ENCODE peak calls at places on chromosomes 5 and 9, in four cellular contexts. K, G, V and R are unnamed samples.

GRCh38 chr9:33354651-33355211 is 47.6 kb downstream of the AQP7 start:
- DNase-seq in K (no peak), G (no peak), V (no peak), R (no peak)

GRCh38 chr5:170534177-170534576 is 30.4 kb downstream of the KCNIP1 start:
- DNase-seq in K (no peak), G (peak; percentile 19), V (no peak), R (no peak)

GRCh38 chr5:151078490-151079262 is 2.2 kb downstream of the TNIP1 start:
- DNase-seq in K (no peak), G (no peak), V (peak; percentile 56), R (no peak)

GRCh38 chr9:15642369-15642962 is 89.6 kb downstream of the CCDC171 start:
- DNase-seq in K (peak; percentile 47), G (no peak), V (no peak), R (peak; percentile 35)

GRCh38 chr9:113650207-113651131 is 186.9 kb downstream of the RGS3 start:
- DNase-seq in K (peak; percentile 78), G (no peak), V (peak; percentile 48), R (no peak)

GRCh38 chr5:146337264-146337904 is 1.3 kb upstream of the POU4F3 start:
- DNase-seq in K (no peak), G (no peak), V (no peak), R (no peak)

GRCh38 chr9:70117835-70118319 is 74.2 kb downstream of the MAMDC2 start:
- DNase-seq in K (no peak), G (no peak), V (no peak), R (no peak)

GRCh38 chr5:135075621-135076585 is 41.9 kb upstream of the PITX1 start:
- DNase-seq in K (no peak), G (peak; percentile 57), V (peak; percentile 34), R (no peak)

GRCh38 chr5:91219803-91220371 is 163.2 kb downstream of the ARRDC3 start:
- DNase-seq in K (peak; percentile 73), G (no peak), V (no peak), R (peak; percentile 42)

GRCh38 chr5:127088226-127088625 is 14.9 kb upstream of the C5orf63 start:
- DNase-seq in K (peak; percentile 41), G (no peak), V (no peak), R (no peak)

GRCh38 chr9:75451505-75451904 is 363.2 kb downstream of the OSTF1 start:
- DNase-seq in K (no peak), G (no peak), V (no peak), R (no peak)

GRCh38 chr5:107781451-107781850 is 110.7 kb upstream of the EFNA5 start:
- DNase-seq in K (no peak), G (no peak), V (no peak), R (no peak)

GRCh38 chr9:5186416-5187169 is 1.2 kb upstream of the INSL6 start:
- DNase-seq in K (peak; percentile 78), G (peak; percentile 57), V (no peak), R (peak; percentile 55)

GRCh38 chr9:14415947-14416346 is 102.0 kb upstream of the NFIB start:
- DNase-seq in K (no peak), G (no peak), V (no peak), R (no peak)

GRCh38 chr5:176677209-176677931 is 30.1 kb downstream of the TSPAN17 start:
- DNase-seq in K (no peak), G (no peak), V (no peak), R (no peak)

GRCh38 chr5:176620333-176620981 is 9.9 kb downstream of the SNCB start:
- DNase-seq in K (peak; percentile 24), G (no peak), V (peak; percentile 76), R (no peak)

GRCh38 chr5:124436294-124436693 is 310.1 kb downstream of the ZNF608 start:
- DNase-seq in K (no peak), G (no peak), V (no peak), R (no peak)

GRCh38 chr5:179330186-179330900 is 14.9 kb downstream of the ADAMTS2 start:
- DNase-seq in K (no peak), G (no peak), V (no peak), R (no peak)

GRCh38 chr5:42985129-42986037 is 54.7 kb downstream of the ANXA2R start:
- DNase-seq in K (no peak), G (no peak), V (no peak), R (no peak)

GRCh38 chr5:39520232-39520572 is 95.4 kb upstream of the DAB2 start:
- DNase-seq in K (peak; percentile 29), G (no peak), V (no peak), R (no peak)

GRCh38 chr9:100600511-100601079 is 22.7 kb downstream of the CAVIN4 start:
- DNase-seq in K (no peak), G (no peak), V (no peak), R (peak; percentile 46)

GRCh38 chr5:172188893-172189692 is 1.1 kb upstream of the STK10 start:
- DNase-seq in K (no peak), G (no peak), V (no peak), R (no peak)

GRCh38 chr9:37753489-37754190 is at the start of gene TRMT10B:
- DNase-seq in K (peak; percentile 76), G (peak; percentile 40), V (peak; percentile 88), R (peak; percentile 60)

GRCh38 chr5:154260224-154260859 is 69.8 kb downstream of the GALNT10 start:
- DNase-seq in K (no peak), G (no peak), V (no peak), R (peak; percentile 86)

GRCh38 chr5:98458726-98459125 is 314.7 kb upstream of the RGMB start:
- DNase-seq in K (no peak), G (no peak), V (no peak), R (no peak)

GRCh38 chr5:38515648-38516047 is 40.8 kb downstream of the LIFR start:
- DNase-seq in K (peak; percentile 29), G (no peak), V (no peak), R (no peak)

GRCh38 chr5:168341178-168341577 is 49.7 kb downstream of the WWC1 start:
- DNase-seq in K (no peak), G (no peak), V (no peak), R (no peak)

GRCh38 chr9:76463211-76463610 is 4.2 kb downstream of the GCNT1 start:
- DNase-seq in K (no peak), G (no peak), V (no peak), R (no peak)

GRCh38 chr5:6593148-6594016 is 39.5 kb downstream of the NSUN2 start:
- DNase-seq in K (no peak), G (no peak), V (no peak), R (no peak)

GRCh38 chr9:36939655-36940578 is 94.2 kb downstream of the PAX5 start:
- DNase-seq in K (no peak), G (no peak), V (peak; percentile 49), R (no peak)

GRCh38 chr5:80713640-80714039 is 58.9 kb upstream of the DHFR start:
- DNase-seq in K (no peak), G (no peak), V (no peak), R (no peak)

GRCh38 chr5:179270581-179271300 is 74.5 kb downstream of the ADAMTS2 start:
- DNase-seq in K (no peak), G (no peak), V (peak; percentile 71), R (no peak)

DNA sequence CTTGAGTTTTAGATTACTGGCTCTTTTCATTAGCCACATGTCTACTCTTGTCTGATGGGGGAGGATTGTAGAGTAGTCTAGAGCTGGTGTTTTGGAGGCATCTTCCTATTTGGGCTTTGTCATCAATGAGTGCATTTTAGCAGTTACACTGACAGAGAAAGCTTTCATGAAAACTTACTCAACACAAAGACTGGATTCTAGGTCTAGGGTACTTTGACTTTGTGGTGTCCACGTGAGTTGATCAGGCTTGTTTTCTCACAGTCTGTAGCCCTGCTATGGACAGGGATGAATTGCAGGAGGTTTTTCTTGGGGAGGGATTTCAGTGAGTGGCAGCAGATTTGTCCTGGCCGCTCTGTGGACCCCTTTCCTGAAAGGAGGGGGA is 6.5 kb downstream of the TRIO start:
- DNase-seq in K (no peak), G (no peak), V (no peak), R (no peak)
- H3K4me1 ChIP-seq in K (peaks cover 86% of the 10 kb centered on the region), G (peaks cover 11% of the 10 kb centered on the region), V (peaks cover 65% of the 10 kb centered on the region), R (peaks cover 2% of the 10 kb centered on the region)

GRCh38 chr9:2195211-2195610 is 180.1 kb downstream of the SMARCA2 start:
- DNase-seq in K (no peak), G (no peak), V (no peak), R (no peak)

GRCh38 chr9:2198956-2199635 is 183.9 kb downstream of the SMARCA2 start:
- DNase-seq in K (no peak), G (no peak), V (no peak), R (no peak)

GRCh38 chr9:2192356-2192979 is 177.3 kb downstream of the SMARCA2 start:
- DNase-seq in K (no peak), G (no peak), V (no peak), R (no peak)

GRCh38 chr9:2193565-2193964 is 178.4 kb downstream of the SMARCA2 start:
- DNase-seq in K (no peak), G (no peak), V (no peak), R (no peak)
- H3K9me3 ChIP-seq in K (no peaks in the 10 kb centered on the region), G (no peaks in the 10 kb centered on the region), V (no peaks in the 10 kb centered on the region), R (no peaks in the 10 kb centered on the region)

DNA sequence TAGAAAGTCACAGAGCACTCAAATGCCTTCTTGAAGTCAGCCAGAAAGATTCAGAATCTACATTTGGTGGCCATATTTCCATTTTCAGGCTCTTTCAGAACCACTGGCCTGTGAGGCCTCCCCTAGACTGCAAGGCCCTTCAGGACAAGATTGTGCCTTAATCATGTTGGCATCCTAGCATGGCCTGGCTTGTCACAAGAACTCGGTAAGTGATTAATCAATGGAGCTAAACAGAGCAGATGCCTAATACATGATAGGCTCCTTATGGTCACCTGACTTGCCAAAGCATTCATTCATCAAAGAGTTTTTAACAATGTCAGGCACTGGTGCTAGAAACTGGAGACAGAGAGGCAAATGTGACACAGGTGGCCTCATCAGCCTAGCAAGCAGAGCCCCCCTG is 70.3 kb downstream of the PGM5 start:
- DNase-seq in K (no peak), G (no peak), V (no peak), R (no peak)
- H3K4me1 ChIP-seq in K (no peaks in the 10 kb centered on the region), G (no peaks in the 10 kb centered on the region), V (no peaks in the 10 kb centered on the region), R (no peaks in the 10 kb centered on the region)

GRCh38 chr5:180850434-180851078 is 10.5 kb downstream of the ZFP62 start:
- DNase-seq in K (peak; percentile 24), G (no peak), V (no peak), R (no peak)
- H3K9me3 ChIP-seq in K (peaks cover 94% of the 10 kb centered on the region), G (no peaks in the 10 kb centered on the region), V (no peaks in the 10 kb centered on the region), R (peaks cover 29% of the 10 kb centered on the region)

GRCh38 chr5:67146574-67146973 is 50.0 kb downstream of the CD180 start:
- DNase-seq in K (no peak), G (no peak), V (no peak), R (no peak)
- H3K4me1 ChIP-seq in K (no peaks in the 10 kb centered on the region), G (no peaks in the 10 kb centered on the region), V (no peaks in the 10 kb centered on the region), R (no peaks in the 10 kb centered on the region)

GRCh38 chr5:141371572-141372475 is 1.8 kb downstream of the PCDHGB3 start:
- DNase-seq in K (no peak), G (no peak), V (no peak), R (no peak)
- H3K9me3 ChIP-seq in K (peaks cover 48% of the 10 kb centered on the region), G (no peaks in the 10 kb centered on the region), V (peaks cover 30% of the 10 kb centered on the region), R (no peaks in the 10 kb centered on the region)